ENCODE peak calls at places on chromosome 15, in nine cellular contexts. L is spleen, V is esophagus muscularis mucosa, U is adrenal gland, F is cardiac muscle cell, E is lower lobe of right lung, P is stomach, N is neural progenitor cell, G is uterus. A is an unnamed sample.

GRCh38 chr15:43230640-43231115 is 9.9 kb upstream of the EPB42 start:
- DNase-seq in L (no peak), V (no peak), U (peak; percentile 5), F (peak; percentile 44), E (no peak), P (no peak), N (no peak), G (no peak), A (no peak)

GRCh38 chr15:23529891-23530290 is 35.6 kb upstream of the MKRN3 start:
- DNase-seq in L (no peak), V (no peak), U (no peak), F (no peak), E (no peak), P (no peak), N (no peak), G (no peak), A (no peak)

GRCh38 chr15:74127255-74127953 is 3.0 kb upstream of the ISLR2 start:
- DNase-seq in L (peak; percentile 96), V (no peak), U (peak; percentile 92), F (peak; percentile 92), E (peak; percentile 90), P (peak; percentile 90), N (peak; percentile 96), G (peak; percentile 91), A (peak; percentile 90)

GRCh38 chr15:29089731-29090616 is 179.6 kb downstream of the NSMCE3 start:
- DNase-seq in L (peak; percentile 75), V (no peak), U (no peak), F (peak; percentile 25), E (no peak), P (no peak), N (peak; percentile 46), G (no peak), A (no peak)

GRCh38 chr15:43871835-43872234 is 45.0 kb downstream of the WDR76 start:
- DNase-seq in L (no peak), V (no peak), U (no peak), F (no peak), E (no peak), P (no peak), N (no peak), G (no peak), A (no peak)

GRCh38 chr15:77565516-77565915 is 67.2 kb downstream of the LINGO1 start:
- DNase-seq in L (no peak), V (no peak), U (no peak), F (no peak), E (no peak), P (no peak), N (no peak), G (no peak), A (no peak)

GRCh38 chr15:62147149-62148013 is 17.7 kb downstream of the C2CD4B start:
- DNase-seq in L (no peak), V (peak; percentile 86), U (no peak), F (no peak), E (no peak), P (peak; percentile 49), N (no peak), G (no peak), A (no peak)

GRCh38 chr15:93656041-93656440 is 567.0 kb upstream of the RGMA start:
- DNase-seq in L (no peak), V (no peak), U (no peak), F (no peak), E (no peak), P (no peak), N (no peak), G (no peak), A (no peak)

GRCh38 chr15:40737048-40737447 is 18.0 kb downstream of the RMDN3 start:
- DNase-seq in L (no peak), V (no peak), U (no peak), F (no peak), E (no peak), P (no peak), N (no peak), G (no peak), A (peak; percentile 19)

GRCh38 chr15:82554857-82555256 is 14.6 kb upstream of the RPS17 start:
- DNase-seq in L (no peak), V (no peak), U (no peak), F (no peak), E (no peak), P (no peak), N (no peak), G (no peak), A (no peak)

GRCh38 chr15:42890161-42890913 is 30.2 kb downstream of the TTBK2 start:
- DNase-seq in L (no peak), V (no peak), U (peak; percentile 53), F (peak; percentile 86), E (no peak), P (no peak), N (no peak), G (no peak), A (no peak)

GRCh38 chr15:95350908-95351307 is 979.6 kb upstream of the NR2F2 start:
- DNase-seq in L (no peak), V (no peak), U (no peak), F (no peak), E (no peak), P (no peak), N (no peak), G (no peak), A (no peak)

GRCh38 chr15:85501574-85501973 is 121.2 kb downstream of the AKAP13 start:
- DNase-seq in L (no peak), V (no peak), U (no peak), F (no peak), E (no peak), P (no peak), N (no peak), G (no peak), A (no peak)

GRCh38 chr15:85500060-85500708 is 119.8 kb downstream of the AKAP13 start:
- DNase-seq in L (no peak), V (no peak), U (no peak), F (no peak), E (no peak), P (no peak), N (no peak), G (no peak), A (no peak)

GRCh38 chr15:85498471-85498870 is 118.1 kb downstream of the AKAP13 start:
- DNase-seq in L (no peak), V (no peak), U (no peak), F (no peak), E (no peak), P (no peak), N (no peak), G (no peak), A (no peak)

GRCh38 chr15:85500729-85501128 is 120.3 kb downstream of the AKAP13 start:
- DNase-seq in L (no peak), V (no peak), U (no peak), F (peak; percentile 84), E (no peak), P (no peak), N (peak; percentile 73), G (peak; percentile 49), A (no peak)

GRCh38 chr15:85499498-85499897 is 119.1 kb downstream of the AKAP13 start:
- DNase-seq in L (no peak), V (no peak), U (no peak), F (no peak), E (no peak), P (no peak), N (no peak), G (no peak), A (no peak)
- H3K4me1 ChIP-seq in L (peaks cover 54% of the 10 kb centered on the region), V (peaks cover 93% of the 10 kb centered on the region), U (no peaks in the 10 kb centered on the region), F (peaks cover 50% of the 10 kb centered on the region), E (peaks cover 55% of the 10 kb centered on the region), P (peaks cover 65% of the 10 kb centered on the region), N (peaks cover 47% of the 10 kb centered on the region), G (peaks cover 5% of the 10 kb centered on the region), A (peaks cover 7% of the 10 kb centered on the region)

DNA sequence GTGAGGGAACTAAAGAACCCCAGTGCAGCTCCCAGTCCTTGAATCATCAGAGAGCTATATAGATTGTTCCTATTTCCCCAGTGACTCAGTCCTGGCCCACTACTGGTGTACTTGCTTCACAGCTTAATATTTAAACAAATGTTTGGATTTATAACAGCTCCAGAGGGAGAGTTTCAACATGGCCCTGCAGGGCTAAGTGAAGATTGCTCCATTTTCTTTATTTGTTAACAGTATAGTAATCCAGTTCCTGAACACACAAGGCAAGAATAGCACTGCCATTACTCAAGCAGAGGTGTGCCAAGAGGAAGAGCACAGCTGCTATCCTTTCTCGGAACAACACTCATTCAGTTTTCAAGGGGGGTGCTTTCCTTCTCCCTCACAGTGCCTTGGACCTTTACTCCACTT is 6.5 kb downstream of the SQOR start:
- DNase-seq in L (no peak), V (no peak), U (no peak), F (peak; percentile 87), E (no peak), P (peak; percentile 62), N (no peak), G (peak; percentile 33), A (peak; percentile 91)
- H3K4me3 ChIP-seq in L (no peak overlapping the region), V (peak overlapping the region; percentile 6), U (no peak overlapping the region), F (no peak overlapping the region), E (no peak overlapping the region), P (no peak overlapping the region), N (no peak overlapping the region), G (no peak overlapping the region), A (no peak overlapping the region)

GRCh38 chr15:88646088-88646405 is 7.2 kb downstream of the ISG20 start:
- DNase-seq in L (no peak), V (no peak), U (no peak), F (no peak), E (no peak), P (no peak), N (no peak), G (no peak), A (peak; percentile 9)

GRCh38 chr15:88646951-88647350 is 8.1 kb downstream of the ISG20 start:
- DNase-seq in L (peak; percentile 59), V (no peak), U (no peak), F (no peak), E (no peak), P (peak; percentile 22), N (no peak), G (no peak), A (peak; percentile 40)

GRCh38 chr15:88647362-88648105 is 8.7 kb downstream of the ISG20 start:
- DNase-seq in L (peak; percentile 79), V (no peak), U (no peak), F (no peak), E (no peak), P (peak; percentile 87), N (no peak), G (no peak), A (peak; percentile 64)

GRCh38 chr15:88644741-88645140 is 5.9 kb downstream of the ISG20 start:
- DNase-seq in L (peak; percentile 62), V (no peak), U (no peak), F (no peak), E (no peak), P (peak; percentile 22), N (no peak), G (peak; percentile 4), A (peak; percentile 37)

GRCh38 chr15:88645171-88646087 is 6.6 kb downstream of the ISG20 start:
- DNase-seq in L (peak; percentile 61), V (no peak), U (no peak), F (no peak), E (no peak), P (peak; percentile 17), N (no peak), G (no peak), A (peak; percentile 60)
- H3K27ac ChIP-seq in L (peak overlapping the region; percentile 93), V (no peak overlapping the region), U (no peak overlapping the region), F (no peak overlapping the region), E (no peak overlapping the region), P (no peak overlapping the region), N (no peak overlapping the region), G (no peak overlapping the region), A (no peak overlapping the region)

DNA sequence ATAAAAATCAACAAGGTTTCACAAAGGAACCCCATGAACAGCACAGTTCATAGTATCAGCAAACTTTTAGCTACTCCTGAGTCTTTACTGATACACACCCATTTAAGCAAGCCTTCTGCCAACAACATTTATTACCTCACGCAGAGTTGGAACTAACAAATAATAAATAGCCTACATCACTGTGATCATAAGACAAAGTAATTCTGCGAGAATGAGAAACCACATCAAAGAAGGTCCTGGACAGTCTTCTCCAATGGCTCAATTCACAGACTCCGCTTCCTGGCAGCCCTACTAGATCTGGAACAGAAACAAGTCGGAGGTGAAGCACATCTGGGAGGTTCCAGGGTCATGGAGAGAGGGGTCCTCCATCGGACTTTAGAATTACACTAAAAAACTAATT is 37.0 kb downstream of the LDHAL6B start:
- DNase-seq in L (no peak), V (no peak), U (no peak), F (no peak), E (no peak), P (no peak), N (no peak), G (no peak), A (no peak)
- H3K4me1 ChIP-seq in L (peaks cover 8% of the 10 kb centered on the region), V (peaks cover 6% of the 10 kb centered on the region), U (no peaks in the 10 kb centered on the region), F (no peaks in the 10 kb centered on the region), E (no peaks in the 10 kb centered on the region), P (no peaks in the 10 kb centered on the region), N (no peaks in the 10 kb centered on the region), G (no peaks in the 10 kb centered on the region), A (no peaks in the 10 kb centered on the region)